ENCODE peak calls at places on chromosomes 6 and 20, in seven cellular contexts. One of them, this sample, is unnamed.

GRCh38 chr20:59571591-59572314 is 32.6 kb upstream of the PHACTR3 start:
- DNase-seq in left ventricle myocardium superior: peak; percentile 73
- DNase-seq in H4: peak; percentile 44
- DNase-seq in NCI-H1436: peak; percentile 5
- DNase-seq in aorta: peak; percentile 84
- DNase-seq in IMR-90: peak; percentile 38
- DNase-seq in Ammon's horn: peak; percentile 74
- DNase-seq in this sample: peak; percentile 55

GRCh38 chr20:29497261-29497671 is 1760.2 kb upstream of the DEFB115 start:
- DNase-seq in left ventricle myocardium superior: peak; percentile 26
- DNase-seq in H4: peak; percentile 79
- DNase-seq in NCI-H1436: peak; percentile 75
- DNase-seq in aorta: no peak
- DNase-seq in IMR-90: no peak
- DNase-seq in Ammon's horn: no peak
- DNase-seq in this sample: no peak

GRCh38 chr6:50707652-50708325 is 5.5 kb upstream of the TFAP2D start:
- DNase-seq in left ventricle myocardium superior: no peak
- DNase-seq in H4: no peak
- DNase-seq in NCI-H1436: no peak
- DNase-seq in aorta: no peak
- DNase-seq in IMR-90: no peak
- DNase-seq in Ammon's horn: peak; percentile 54
- DNase-seq in this sample: no peak

GRCh38 chr6:43847741-43848630 is 78.0 kb downstream of the VEGFA start:
- DNase-seq in left ventricle myocardium superior: no peak
- DNase-seq in H4: no peak
- DNase-seq in NCI-H1436: no peak
- DNase-seq in aorta: no peak
- DNase-seq in IMR-90: peak; percentile 47
- DNase-seq in Ammon's horn: no peak
- DNase-seq in this sample: no peak

GRCh38 chr6:3208096-3208774 is 19.2 kb downstream of the TUBB2B start:
- DNase-seq in left ventricle myocardium superior: no peak
- DNase-seq in H4: peak; percentile 64
- DNase-seq in NCI-H1436: no peak
- DNase-seq in aorta: peak; percentile 91
- DNase-seq in IMR-90: peak; percentile 95
- DNase-seq in Ammon's horn: no peak
- DNase-seq in this sample: no peak

GRCh38 chr6:166955865-166956443 is 396 bp downstream of the RNASET2 start:
- DNase-seq in left ventricle myocardium superior: no peak
- DNase-seq in H4: no peak
- DNase-seq in NCI-H1436: peak; percentile 53
- DNase-seq in aorta: no peak
- DNase-seq in IMR-90: peak; percentile 15
- DNase-seq in Ammon's horn: peak; percentile 17
- DNase-seq in this sample: peak; percentile 64

GRCh38 chr6:158488065-158488464 is 71.8 kb upstream of the TMEM181 start:
- DNase-seq in left ventricle myocardium superior: no peak
- DNase-seq in H4: peak; percentile 87
- DNase-seq in NCI-H1436: no peak
- DNase-seq in aorta: no peak
- DNase-seq in IMR-90: peak; percentile 99
- DNase-seq in Ammon's horn: no peak
- DNase-seq in this sample: peak; percentile 95

GRCh38 chr20:63530788-63531160 is 6.4 kb downstream of the PTK6 start:
- DNase-seq in left ventricle myocardium superior: no peak
- DNase-seq in H4: no peak
- DNase-seq in NCI-H1436: no peak
- DNase-seq in aorta: no peak
- DNase-seq in IMR-90: no peak
- DNase-seq in Ammon's horn: no peak
- DNase-seq in this sample: no peak

GRCh38 chr6:139257821-139258398 is 33.9 kb downstream of the TXLNB start:
- DNase-seq in left ventricle myocardium superior: no peak
- DNase-seq in H4: no peak
- DNase-seq in NCI-H1436: no peak
- DNase-seq in aorta: no peak
- DNase-seq in IMR-90: no peak
- DNase-seq in Ammon's horn: no peak
- DNase-seq in this sample: no peak

GRCh38 chr6:80610821-80611220 is 504.4 kb downstream of the BCKDHB start:
- DNase-seq in left ventricle myocardium superior: no peak
- DNase-seq in H4: no peak
- DNase-seq in NCI-H1436: no peak
- DNase-seq in aorta: no peak
- DNase-seq in IMR-90: peak; percentile 57
- DNase-seq in Ammon's horn: no peak
- DNase-seq in this sample: peak; percentile 46

GRCh38 chr6:90484903-90485302 is 102.0 kb downstream of the MAP3K7 start:
- DNase-seq in left ventricle myocardium superior: no peak
- DNase-seq in H4: no peak
- DNase-seq in NCI-H1436: no peak
- DNase-seq in aorta: no peak
- DNase-seq in IMR-90: no peak
- DNase-seq in Ammon's horn: peak; percentile 91
- DNase-seq in this sample: no peak

GRCh38 chr6:14620522-14620921 is 502.9 kb downstream of the CD83 start:
- DNase-seq in left ventricle myocardium superior: no peak
- DNase-seq in H4: no peak
- DNase-seq in NCI-H1436: no peak
- DNase-seq in aorta: no peak
- DNase-seq in IMR-90: no peak
- DNase-seq in Ammon's horn: no peak
- DNase-seq in this sample: no peak

GRCh38 chr20:53579581-53580375 is 13.9 kb downstream of the ZNF217 start:
- DNase-seq in left ventricle myocardium superior: no peak
- DNase-seq in H4: peak; percentile 12
- DNase-seq in NCI-H1436: no peak
- DNase-seq in aorta: no peak
- DNase-seq in IMR-90: peak; percentile 60
- DNase-seq in Ammon's horn: no peak
- DNase-seq in this sample: peak; percentile 50

GRCh38 chr20:48008850-48009535 is 223.7 kb upstream of the SULF2 start:
- DNase-seq in left ventricle myocardium superior: no peak
- DNase-seq in H4: no peak
- DNase-seq in NCI-H1436: no peak
- DNase-seq in aorta: no peak
- DNase-seq in IMR-90: peak; percentile 3
- DNase-seq in Ammon's horn: no peak
- DNase-seq in this sample: peak; percentile 39

GRCh38 chr20:63884506-63885263 is 10.2 kb upstream of the DNAJC5 start:
- DNase-seq in left ventricle myocardium superior: peak; percentile 86
- DNase-seq in H4: no peak
- DNase-seq in NCI-H1436: no peak
- DNase-seq in aorta: no peak
- DNase-seq in IMR-90: no peak
- DNase-seq in Ammon's horn: no peak
- DNase-seq in this sample: no peak

GRCh38 chr20:49937023-49937929 is 1.1 kb downstream of the RNF114 start:
- DNase-seq in left ventricle myocardium superior: no peak
- DNase-seq in H4: no peak
- DNase-seq in NCI-H1436: no peak
- DNase-seq in aorta: peak; percentile 65
- DNase-seq in IMR-90: no peak
- DNase-seq in Ammon's horn: no peak
- DNase-seq in this sample: peak; percentile 83

GRCh38 chr6:80170433-80170832 is 64.0 kb downstream of the BCKDHB start:
- DNase-seq in left ventricle myocardium superior: no peak
- DNase-seq in H4: no peak
- DNase-seq in NCI-H1436: no peak
- DNase-seq in aorta: no peak
- DNase-seq in IMR-90: no peak
- DNase-seq in Ammon's horn: no peak
- DNase-seq in this sample: no peak

GRCh38 chr6:43014434-43014909 is 423 bp downstream of the KLHDC3 start:
- DNase-seq in left ventricle myocardium superior: no peak
- DNase-seq in H4: no peak
- DNase-seq in NCI-H1436: no peak
- DNase-seq in aorta: no peak
- DNase-seq in IMR-90: peak; percentile 45
- DNase-seq in Ammon's horn: no peak
- DNase-seq in this sample: peak; percentile 27

GRCh38 chr6:125191916-125192609 is 38.5 kb downstream of the TPD52L1 start:
- DNase-seq in left ventricle myocardium superior: no peak
- DNase-seq in H4: peak; percentile 76
- DNase-seq in NCI-H1436: peak; percentile 34
- DNase-seq in aorta: peak; percentile 77
- DNase-seq in IMR-90: peak; percentile 88
- DNase-seq in Ammon's horn: peak; percentile 63
- DNase-seq in this sample: peak; percentile 88

GRCh38 chr20:1302578-1303541 is 26.1 kb downstream of the SDCBP2 start:
- DNase-seq in left ventricle myocardium superior: no peak
- DNase-seq in H4: peak; percentile 83
- DNase-seq in NCI-H1436: no peak
- DNase-seq in aorta: peak; percentile 43
- DNase-seq in IMR-90: no peak
- DNase-seq in Ammon's horn: no peak
- DNase-seq in this sample: peak; percentile 42

GRCh38 chr20:57870597-57871236 is 160.9 kb upstream of the PMEPA1 start:
- DNase-seq in left ventricle myocardium superior: no peak
- DNase-seq in H4: no peak
- DNase-seq in NCI-H1436: no peak
- DNase-seq in aorta: peak; percentile 20
- DNase-seq in IMR-90: no peak
- DNase-seq in Ammon's horn: no peak
- DNase-seq in this sample: no peak

GRCh38 chr20:55500130-55500529 is 505.2 kb downstream of the CBLN4 start:
- DNase-seq in left ventricle myocardium superior: no peak
- DNase-seq in H4: no peak
- DNase-seq in NCI-H1436: no peak
- DNase-seq in aorta: no peak
- DNase-seq in IMR-90: no peak
- DNase-seq in Ammon's horn: no peak
- DNase-seq in this sample: no peak

GRCh38 chr6:113065606-113066005 is 718.5 kb downstream of the RFPL4B start:
- DNase-seq in left ventricle myocardium superior: no peak
- DNase-seq in H4: peak; percentile 4
- DNase-seq in NCI-H1436: no peak
- DNase-seq in aorta: no peak
- DNase-seq in IMR-90: peak; percentile 43
- DNase-seq in Ammon's horn: peak; percentile 39
- DNase-seq in this sample: peak; percentile 20

GRCh38 chr20:10282930-10283556 is 64.4 kb downstream of the SNAP25 start:
- DNase-seq in left ventricle myocardium superior: no peak
- DNase-seq in H4: no peak
- DNase-seq in NCI-H1436: no peak
- DNase-seq in aorta: no peak
- DNase-seq in IMR-90: peak; percentile 59
- DNase-seq in Ammon's horn: no peak
- DNase-seq in this sample: no peak

GRCh38 chr20:59221881-59222238 is 58.2 kb downstream of the ZNF831 start:
- DNase-seq in left ventricle myocardium superior: no peak
- DNase-seq in H4: no peak
- DNase-seq in NCI-H1436: no peak
- DNase-seq in aorta: no peak
- DNase-seq in IMR-90: no peak
- DNase-seq in Ammon's horn: no peak
- DNase-seq in this sample: no peak

GRCh38 chr6:92588126-92588525 is 831.2 kb downstream of the EPHA7 start:
- DNase-seq in left ventricle myocardium superior: no peak
- DNase-seq in H4: no peak
- DNase-seq in NCI-H1436: no peak
- DNase-seq in aorta: no peak
- DNase-seq in IMR-90: no peak
- DNase-seq in Ammon's horn: no peak
- DNase-seq in this sample: no peak

GRCh38 chr6:56949261-56949660 is 5.6 kb upstream of the BEND6 start:
- DNase-seq in left ventricle myocardium superior: no peak
- DNase-seq in H4: no peak
- DNase-seq in NCI-H1436: no peak
- DNase-seq in aorta: no peak
- DNase-seq in IMR-90: peak; percentile 50
- DNase-seq in Ammon's horn: no peak
- DNase-seq in this sample: no peak

GRCh38 chr6:18115356-18115755 is 7.1 kb downstream of the NHLRC1 start:
- DNase-seq in left ventricle myocardium superior: no peak
- DNase-seq in H4: peak; percentile 10
- DNase-seq in NCI-H1436: no peak
- DNase-seq in aorta: no peak
- DNase-seq in IMR-90: no peak
- DNase-seq in Ammon's horn: no peak
- DNase-seq in this sample: no peak

GRCh38 chr6:1311400-1312192 is at the start of gene FOXQ1:
- DNase-seq in left ventricle myocardium superior: peak; percentile 48
- DNase-seq in H4: no peak
- DNase-seq in NCI-H1436: no peak
- DNase-seq in aorta: no peak
- DNase-seq in IMR-90: peak; percentile 40
- DNase-seq in Ammon's horn: no peak
- DNase-seq in this sample: peak; percentile 51

GRCh38 chr6:146768722-146769121 is 169.9 kb downstream of the ADGB start:
- DNase-seq in left ventricle myocardium superior: no peak
- DNase-seq in H4: no peak
- DNase-seq in NCI-H1436: no peak
- DNase-seq in aorta: no peak
- DNase-seq in IMR-90: no peak
- DNase-seq in Ammon's horn: no peak
- DNase-seq in this sample: no peak

GRCh38 chr6:144602523-144603180 is 317.5 kb downstream of the UTRN start:
- DNase-seq in left ventricle myocardium superior: no peak
- DNase-seq in H4: no peak
- DNase-seq in NCI-H1436: no peak
- DNase-seq in aorta: no peak
- DNase-seq in IMR-90: no peak
- DNase-seq in Ammon's horn: no peak
- DNase-seq in this sample: no peak

GRCh38 chr6:39213195-39213920 is 15.9 kb downstream of the KCNK5 start:
- DNase-seq in left ventricle myocardium superior: no peak
- DNase-seq in H4: no peak
- DNase-seq in NCI-H1436: no peak
- DNase-seq in aorta: peak; percentile 34
- DNase-seq in IMR-90: no peak
- DNase-seq in Ammon's horn: no peak
- DNase-seq in this sample: no peak

GRCh38 chr6:156948807-156949206 is 171.6 kb downstream of the ARID1B start:
- DNase-seq in left ventricle myocardium superior: no peak
- DNase-seq in H4: peak; percentile 68
- DNase-seq in NCI-H1436: no peak
- DNase-seq in aorta: no peak
- DNase-seq in IMR-90: peak; percentile 97
- DNase-seq in Ammon's horn: no peak
- DNase-seq in this sample: peak; percentile 88

GRCh38 chr6:132011582-132011981 is 60.4 kb upstream of the CCN2 start:
- DNase-seq in left ventricle myocardium superior: no peak
- DNase-seq in H4: no peak
- DNase-seq in NCI-H1436: no peak
- DNase-seq in aorta: no peak
- DNase-seq in IMR-90: no peak
- DNase-seq in Ammon's horn: no peak
- DNase-seq in this sample: no peak

GRCh38 chr20:62928246-62928939 is 2.1 kb upstream of the DIDO1 start:
- DNase-seq in left ventricle myocardium superior: no peak
- DNase-seq in H4: no peak
- DNase-seq in NCI-H1436: no peak
- DNase-seq in aorta: peak; percentile 68
- DNase-seq in IMR-90: no peak
- DNase-seq in Ammon's horn: no peak
- DNase-seq in this sample: peak; percentile 15

GRCh38 chr6:142842423-142843261 is 102.3 kb downstream of the HIVEP2 start:
- DNase-seq in left ventricle myocardium superior: no peak
- DNase-seq in H4: peak; percentile 42
- DNase-seq in NCI-H1436: no peak
- DNase-seq in aorta: no peak
- DNase-seq in IMR-90: peak; percentile 57
- DNase-seq in Ammon's horn: no peak
- DNase-seq in this sample: peak; percentile 65

GRCh38 chr20:60477958-60478357 is 519.7 kb downstream of the CDH26 start:
- DNase-seq in left ventricle myocardium superior: peak; percentile 60
- DNase-seq in H4: no peak
- DNase-seq in NCI-H1436: no peak
- DNase-seq in aorta: no peak
- DNase-seq in IMR-90: no peak
- DNase-seq in Ammon's horn: peak; percentile 56
- DNase-seq in this sample: no peak

GRCh38 chr20:16982091-16982726 is 234.1 kb downstream of the OTOR start:
- DNase-seq in left ventricle myocardium superior: no peak
- DNase-seq in H4: no peak
- DNase-seq in NCI-H1436: no peak
- DNase-seq in aorta: no peak
- DNase-seq in IMR-90: no peak
- DNase-seq in Ammon's horn: no peak
- DNase-seq in this sample: no peak